ENCODE peak calls at places on chromosomes 1 and 21, in eight cellular contexts. T, B, V, X, C, P, I and E are unnamed samples.

GRCh38 chr1:9315411-9316079 is 22.9 kb downstream of the SPSB1 start:
- DNase-seq in T (no peak), P (no peak), C (no peak), I (no peak), B (no peak), V (no peak), X (peak; percentile 27), E (peak; percentile 63)

GRCh38 chr1:109996476-109996875 is 11.9 kb downstream of the AHCYL1 start:
- DNase-seq in B (no peak), V (peak; percentile 26), C (no peak), P (no peak), X (peak; percentile 65), T (no peak), I (no peak), E (no peak)

GRCh38 chr1:29878501-29878900 is 642.2 kb downstream of the PTPRU start:
- DNase-seq in P (no peak), V (peak; percentile 93), T (no peak), X (no peak), B (no peak), C (no peak), I (no peak), E (no peak)

GRCh38 chr21:18248171-18248570 is 3.5 kb downstream of the CHODL start:
- DNase-seq in P (no peak), X (no peak), V (peak; percentile 74), I (no peak), C (no peak), B (no peak), T (no peak), E (no peak)

GRCh38 chr1:36520771-36521420 is 38.2 kb upstream of the CSF3R start:
- DNase-seq in P (no peak), V (peak; percentile 30), B (no peak), I (no peak), C (no peak), X (no peak), T (no peak), E (no peak)

GRCh38 chr21:25837545-25838263 is 102.9 kb downstream of the GABPA start:
- DNase-seq in B (no peak), I (no peak), X (no peak), P (no peak), V (no peak), T (no peak), C (no peak), E (no peak)

GRCh38 chr21:41396452-41397107 is 29.5 kb upstream of the MX1 start:
- DNase-seq in B (no peak), T (no peak), X (no peak), V (no peak), C (no peak), P (no peak), I (no peak), E (no peak)

GRCh38 chr1:94379615-94380014 is 38.6 kb upstream of the ABCD3 start:
- DNase-seq in V (no peak), I (no peak), T (no peak), B (no peak), P (no peak), C (no peak), X (no peak), E (no peak)

GRCh38 chr1:7224644-7225043 is 439.4 kb downstream of the CAMTA1 start:
- DNase-seq in V (peak; percentile 21), X (no peak), P (peak; percentile 43), C (no peak), B (no peak), I (no peak), T (no peak), E (no peak)

GRCh38 chr1:168465942-168466702 is 77.7 kb downstream of the XCL2 start:
- DNase-seq in T (peak; percentile 4), P (peak; percentile 36), C (no peak), B (no peak), X (no peak), V (peak; percentile 99), I (peak; percentile 55), E (no peak)

GRCh38 chr1:109089242-109090015 is 1.1 kb upstream of the TMEM167B start:
- DNase-seq in P (no peak), V (peak; percentile 86), B (no peak), X (no peak), C (no peak), I (no peak), T (no peak), E (no peak)

GRCh38 chr1:119516680-119517079 is 9.7 kb downstream of the HSD3B1 start:
- DNase-seq in V (peak; percentile 0), T (no peak), I (no peak), X (no peak), P (no peak), B (no peak), C (no peak), E (no peak)

GRCh38 chr1:92441316-92442311 is 45.1 kb downstream of the GFI1 start:
- DNase-seq in X (no peak), I (no peak), P (no peak), V (peak; percentile 83), T (no peak), C (peak; percentile 79), B (no peak), E (no peak)